ENCODE peak calls at places on chromosomes 12 and 14, in four cellular contexts. One of them, this sample, is unnamed.

GRCh38 chr14:62162998-62163589 is 400.9 kb downstream of the SNAPC1 start:
- DNase-seq in HepG2: peak
- DNase-seq in K562: peak
- DNase-seq in GM12878: no peak
- DNase-seq in this sample: peak

GRCh38 chr14:34781242-34781641 is 66.8 kb upstream of the CFL2 start:
- DNase-seq in HepG2: no peak
- DNase-seq in K562: no peak
- DNase-seq in GM12878: peak
- DNase-seq in this sample: no peak

GRCh38 chr12:58803893-58804292 is 116.4 kb downstream of the LRIG3 start:
- DNase-seq in K562: no peak
- DNase-seq in GM12878: no peak
- DNase-seq in HepG2: no peak
- DNase-seq in this sample: no peak

GRCh38 chr14:22388669-22389625 is 200.1 kb downstream of the DAD1 start:
- DNase-seq in K562: no peak
- DNase-seq in HepG2: peak
- DNase-seq in GM12878: no peak
- DNase-seq in this sample: no peak

GRCh38 chr14:88518592-88519512 is 36.0 kb downstream of the PTPN21 start:
- DNase-seq in GM12878: no peak
- DNase-seq in HepG2: no peak
- DNase-seq in K562: no peak
- DNase-seq in this sample: no peak

GRCh38 chr14:31275731-31276130 is 68.1 kb upstream of the HECTD1 start:
- DNase-seq in GM12878: no peak
- DNase-seq in HepG2: no peak
- DNase-seq in K562: no peak
- DNase-seq in this sample: no peak

GRCh38 chr14:58598028-58598850 is 39.5 kb upstream of the DACT1 start:
- DNase-seq in K562: no peak
- DNase-seq in GM12878: no peak
- DNase-seq in HepG2: no peak
- DNase-seq in this sample: no peak

GRCh38 chr14:33512201-33512600 is 438.7 kb downstream of the EGLN3 start:
- DNase-seq in GM12878: no peak
- DNase-seq in K562: no peak
- DNase-seq in HepG2: no peak
- DNase-seq in this sample: no peak

GRCh38 chr12:131287938-131288797 is 334.5 kb downstream of the ADGRD1 start:
- DNase-seq in GM12878: no peak
- DNase-seq in HepG2: no peak
- DNase-seq in K562: no peak
- DNase-seq in this sample: no peak

GRCh38 chr14:102688290-102688689 is 89.0 kb upstream of the TRAF3 start:
- DNase-seq in K562: no peak
- DNase-seq in HepG2: no peak
- DNase-seq in GM12878: no peak
- DNase-seq in this sample: no peak

GRCh38 chr12:95424271-95424994 is 49.5 kb upstream of the METAP2 start:
- DNase-seq in K562: no peak
- DNase-seq in HepG2: no peak
- DNase-seq in GM12878: no peak
- DNase-seq in this sample: no peak

GRCh38 chr12:128796439-128797118 is 27.2 kb downstream of the SLC15A4 start:
- DNase-seq in GM12878: no peak
- DNase-seq in HepG2: no peak
- DNase-seq in K562: no peak
- DNase-seq in this sample: no peak
- TF ChIP-seq FOXK2 in GM12878: no peak
- TF ChIP-seq FOXK2 in HepG2: no peak
- TF ChIP-seq FOXK2 in K562: no peak
- TF ChIP-seq FOXK2 in this sample: no peak

DNA sequence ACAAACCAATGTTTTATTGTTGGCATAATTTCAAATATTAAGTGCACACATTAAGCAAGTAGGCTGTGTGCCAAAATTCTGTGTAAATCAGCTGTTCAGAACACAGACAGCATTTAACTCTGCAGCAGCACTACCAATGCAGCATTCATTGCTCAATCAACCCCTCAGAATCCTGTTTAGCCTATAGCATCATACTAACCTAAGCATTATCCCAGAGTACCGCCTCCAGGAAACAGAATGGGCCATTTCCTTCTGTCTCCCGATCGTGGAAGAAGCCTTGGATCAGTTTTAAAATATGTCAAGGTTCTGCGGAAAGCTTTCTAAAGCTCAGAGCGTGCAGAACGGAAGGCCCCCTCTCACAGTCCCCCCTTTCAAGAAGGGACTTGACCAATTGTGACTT is 3.3 kb downstream of the IL26 start:
- DNase-seq in HepG2: no peak
- DNase-seq in K562: no peak
- DNase-seq in GM12878: no peak
- DNase-seq in this sample: peak
- TF ChIP-seq FOXM1 in HepG2: no peak
- TF ChIP-seq FOXM1 in K562: no peak
- TF ChIP-seq FOXM1 in GM12878: no peak
- TF ChIP-seq FOXM1 in this sample: no peak

DNA sequence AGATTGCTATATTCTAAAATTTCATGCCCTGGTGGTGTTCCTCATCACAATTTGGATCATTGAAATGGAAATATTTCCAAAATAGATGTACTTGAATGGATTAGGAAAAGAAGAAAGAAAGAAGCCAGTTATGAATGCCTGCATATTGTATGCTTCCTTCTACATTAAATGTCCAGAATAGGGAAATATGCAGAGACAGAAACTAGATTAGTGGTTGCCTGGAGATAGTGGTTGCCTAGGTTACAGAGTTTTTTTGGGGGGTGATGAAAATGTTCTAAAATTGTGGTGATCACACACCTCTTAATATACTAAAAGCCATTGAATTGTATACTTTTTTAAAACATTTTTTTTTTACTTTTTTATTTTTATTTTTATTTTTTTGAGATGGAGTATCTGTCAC is 18.0 kb downstream of the TUBA1A start:
- DNase-seq in K562: no peak
- DNase-seq in HepG2: no peak
- DNase-seq in GM12878: no peak
- DNase-seq in this sample: no peak
- TF ChIP-seq FOXK2 in K562: no peak
- TF ChIP-seq FOXK2 in HepG2: no peak
- TF ChIP-seq FOXK2 in GM12878: no peak
- TF ChIP-seq FOXK2 in this sample: no peak

GRCh38 chr14:94649543-94650443 is 37.6 kb downstream of the SERPINA3 start:
- DNase-seq in K562: no peak
- DNase-seq in HepG2: no peak
- DNase-seq in GM12878: no peak
- DNase-seq in this sample: no peak
- TF ChIP-seq FOXM1 in K562: no peak
- TF ChIP-seq FOXM1 in HepG2: no peak
- TF ChIP-seq FOXM1 in GM12878: no peak
- TF ChIP-seq FOXM1 in this sample: no peak

DNA sequence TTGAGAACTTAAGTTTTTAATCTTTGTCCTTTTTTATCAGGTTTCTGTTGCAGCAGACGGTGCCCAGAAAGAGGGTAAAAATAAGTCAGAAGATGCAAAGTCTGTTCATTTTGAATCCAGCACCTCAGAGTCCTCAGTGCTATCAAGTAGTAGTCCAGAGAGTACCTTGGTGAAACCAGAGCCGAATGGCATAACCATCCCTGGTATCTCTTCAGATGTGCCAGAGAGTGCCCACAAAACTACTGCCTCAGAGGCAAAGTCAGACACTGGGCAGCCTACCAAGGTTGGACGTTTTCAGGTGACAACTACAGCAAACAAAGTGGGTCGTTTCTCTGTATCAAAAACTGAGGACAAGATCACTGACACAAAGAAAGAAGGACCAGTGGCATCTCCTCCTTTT is 53.5 kb downstream of the RAD52 start:
- DNase-seq in HepG2: no peak
- DNase-seq in K562: no peak
- DNase-seq in GM12878: no peak
- DNase-seq in this sample: no peak
- TF ChIP-seq FOXK2 in HepG2: no peak
- TF ChIP-seq FOXK2 in K562: no peak
- TF ChIP-seq FOXK2 in GM12878: no peak
- TF ChIP-seq FOXK2 in this sample: no peak

DNA sequence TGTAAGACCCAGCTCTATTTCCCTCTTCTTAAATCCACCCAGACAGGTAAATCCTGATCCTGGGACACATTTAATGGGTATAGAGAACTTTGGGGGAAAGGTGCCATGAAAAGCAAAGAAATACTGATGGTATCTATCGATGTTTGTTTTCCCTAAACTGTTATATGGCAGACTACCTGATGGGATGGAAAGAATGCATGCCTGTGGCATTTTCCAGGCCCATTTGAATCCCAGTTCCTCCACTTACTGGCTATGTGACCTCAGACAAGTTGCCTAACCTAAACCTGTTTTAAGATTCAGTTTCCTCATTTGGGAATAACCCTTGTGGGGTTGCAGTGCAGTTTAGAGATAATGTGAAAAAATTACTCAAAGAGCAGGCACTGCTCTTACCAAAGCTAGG is 404.5 kb downstream of the FUT8 start:
- DNase-seq in GM12878: no peak
- DNase-seq in K562: no peak
- DNase-seq in HepG2: no peak
- DNase-seq in this sample: no peak
- TF ChIP-seq FOXM1 in GM12878: no peak
- TF ChIP-seq FOXM1 in K562: no peak
- TF ChIP-seq FOXM1 in HepG2: no peak
- TF ChIP-seq FOXM1 in this sample: no peak

DNA sequence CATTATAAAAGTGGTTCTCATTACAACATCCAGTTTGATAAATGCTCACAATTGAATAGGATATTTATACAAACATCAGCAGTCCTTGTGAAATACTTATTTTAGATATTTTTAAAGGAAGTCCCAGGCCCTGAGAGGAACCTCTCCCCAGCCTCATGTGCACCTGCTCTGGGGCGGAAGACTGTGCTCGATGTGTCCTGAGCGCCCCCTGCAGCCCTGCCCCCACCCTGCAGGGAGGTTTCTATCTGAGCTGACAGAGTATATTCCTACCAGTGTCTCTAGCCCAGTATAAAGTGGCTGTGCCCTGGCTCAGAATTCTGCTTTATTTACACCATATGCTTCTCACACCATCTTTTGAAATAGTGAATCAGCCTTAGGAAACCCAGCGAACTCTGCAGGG is 1349.1 kb downstream of the TMEM121 start:
- DNase-seq in HepG2: no peak
- DNase-seq in GM12878: no peak
- DNase-seq in K562: no peak
- DNase-seq in this sample: no peak
- TF ChIP-seq FOXK2 in HepG2: no peak
- TF ChIP-seq FOXK2 in GM12878: no peak
- TF ChIP-seq FOXK2 in K562: no peak
- TF ChIP-seq FOXK2 in this sample: no peak

DNA sequence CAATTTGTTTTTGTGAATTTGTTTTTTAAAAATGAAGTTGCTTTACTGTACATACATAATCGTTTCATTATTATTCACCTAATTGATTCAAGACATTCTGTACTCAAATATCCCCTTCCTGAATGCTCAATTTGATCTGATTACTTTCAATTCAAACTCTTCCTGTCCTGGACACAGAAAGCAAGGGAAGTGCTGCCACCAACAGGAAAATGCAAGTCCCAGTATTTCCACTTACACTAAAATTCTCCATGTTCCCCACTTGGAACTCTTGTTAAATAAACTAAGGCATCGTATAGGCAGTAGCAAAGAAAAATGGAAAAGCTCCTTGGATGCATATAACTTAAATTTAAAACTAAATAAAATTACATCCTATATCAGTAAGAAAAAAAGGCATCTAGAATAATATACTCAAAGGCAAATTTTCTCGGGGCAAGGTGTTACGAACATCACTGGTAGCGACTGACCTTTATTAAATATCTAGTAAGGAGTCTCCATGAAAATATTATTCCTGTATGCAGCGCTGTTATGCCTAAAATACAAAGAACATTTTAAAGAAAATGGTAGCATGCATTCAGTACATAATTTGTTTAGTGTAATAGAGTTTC is 72.0 kb upstream of the DBX2 start:
- DNase-seq in HepG2: peak
- DNase-seq in K562: no peak
- DNase-seq in GM12878: no peak
- DNase-seq in this sample: peak
- TF ChIP-seq FOXM1 in HepG2: no peak
- TF ChIP-seq FOXM1 in K562: no peak
- TF ChIP-seq FOXM1 in GM12878: no peak
- TF ChIP-seq FOXM1 in this sample: no peak

GRCh38 chr14:23861666-23862065 is 91.9 kb upstream of the DHRS4 start:
- DNase-seq in K562: no peak
- DNase-seq in GM12878: no peak
- DNase-seq in HepG2: peak
- DNase-seq in this sample: no peak
- TF ChIP-seq FOXK2 in K562: no peak
- TF ChIP-seq FOXK2 in GM12878: no peak
- TF ChIP-seq FOXK2 in HepG2: no peak
- TF ChIP-seq FOXK2 in this sample: no peak

This sample was measured in HEK293T.